ENCODE peak calls at places on chromosomes 16 and 17, in five cellular contexts. Y is T-cell, U is kidney epithelial cell, O is mucosa of gallbladder, G is CD14-positive monocyte. J is an unnamed sample.

GRCh38 chr17:28725166-28725659 is 820 bp downstream of the TLCD1 start:
- DNase-seq in Y (no peak), U (no peak), O (no peak), G (no peak), J (no peak)

GRCh38 chr16:84543931-84544776 is 39.7 kb upstream of the MEAK7 start:
- DNase-seq in Y (no peak), U (no peak), O (no peak), G (no peak), J (no peak)

GRCh38 chr16:82924075-82924854 is 297.5 kb downstream of the CDH13 start:
- DNase-seq in Y (no peak), U (no peak), O (no peak), G (no peak), J (no peak)

GRCh38 chr16:70634861-70635260 is 11.5 kb upstream of the IL34 start:
- DNase-seq in Y (no peak), U (no peak), O (no peak), G (no peak), J (no peak)

GRCh38 chr17:35973333-35974260 is 7.7 kb downstream of the CCL16 start:
- DNase-seq in Y (no peak), U (no peak), O (peak), G (no peak), J (no peak)

GRCh38 chr16:21599994-21600773 is 807 bp downstream of the METTL9 start:
- DNase-seq in Y (peak), U (no peak), O (no peak), G (no peak), J (no peak)

GRCh38 chr17:82407255-82407654 is 10.9 kb upstream of the HEXD start:
- DNase-seq in Y (no peak), U (no peak), O (no peak), G (no peak), J (no peak)

GRCh38 chr16:29862383-29862883 is 593 bp downstream of the CDIPT start:
- DNase-seq in Y (no peak), U (no peak), O (peak), G (no peak), J (no peak)

GRCh38 chr17:27861979-27862378 is 31.2 kb downstream of the LYRM9 start:
- DNase-seq in Y (no peak), U (no peak), O (peak), G (no peak), J (no peak)

GRCh38 chr16:59886021-59886420 is 1151.9 kb upstream of the GOT2 start:
- DNase-seq in Y (no peak), U (no peak), O (peak), G (no peak), J (no peak)

GRCh38 chr16:23557779-23558330 is 328 bp downstream of the UBFD1 start:
- DNase-seq in Y (no peak), U (no peak), O (peak), G (no peak), J (no peak)

GRCh38 chr17:6109541-6109940 is 39.4 kb downstream of the WSCD1 start:
- DNase-seq in Y (no peak), U (no peak), O (no peak), G (no peak), J (no peak)

J was measured in iPS DF 19.7.